ENCODE peak calls at places on chromosomes 13 and 19, in eight cellular contexts. M is thoracic aorta; E is stimulated activated CD8-positive, alpha-beta memory T cell treated with anti-CD3 and anti-CD28 coated beads, Interleukin-15, amount 100 ng/mL, for 24 hours; Z is CD4-positive, alpha-beta T cell; D is T-helper 2 cell treated with Interferon-gamma antibody and Interleukin-4, amounts not matched to agents 5 μg/mL and 100 μg/mL, for 36 hours; C is cortex of kidney; L is LHCN-M2; R is osteoblast. I is an unnamed sample.

GRCh38 chr13:51246411-51247298 is 24.5 kb downstream of the FAM124A start:
- DNase-seq in C (no peak), Z (no peak), L (no peak), M (no peak), R (no peak), E (no peak), D (no peak), I (no peak)

GRCh38 chr13:27978301-27978968 is 9.3 kb upstream of the CDX2 start:
- DNase-seq in C (no peak), L (no peak), E (no peak), R (peak; percentile 66), Z (no peak), D (no peak), M (no peak), I (no peak)

GRCh38 chr13:109481046-109481445 is 305.3 kb downstream of the IRS2 start:
- DNase-seq in C (no peak), R (no peak), E (no peak), L (no peak), M (no peak), D (no peak), Z (no peak), I (no peak)

GRCh38 chr19:51598159-51598915 is 27.3 kb downstream of the ZNF175 start:
- DNase-seq in C (no peak), Z (no peak), L (no peak), E (no peak), D (no peak), R (no peak), M (no peak), I (no peak)

GRCh38 chr13:98416408-98416807 is 160.5 kb downstream of the STK24 start:
- DNase-seq in R (no peak), Z (no peak), D (no peak), L (no peak), C (no peak), E (no peak), M (no peak), I (no peak)

GRCh38 chr13:84985860-84986259 is 813.4 kb downstream of the SLITRK6 start:
- DNase-seq in E (no peak), M (no peak), R (no peak), L (no peak), Z (no peak), D (no peak), C (no peak), I (no peak)

GRCh38 chr13:98143157-98143553 is 261 bp downstream of the FARP1 start:
- DNase-seq in L (no peak), E (no peak), M (no peak), C (no peak), Z (no peak), D (no peak), R (no peak), I (no peak)

GRCh38 chr19:33638167-33639033 is 16.6 kb downstream of the CHST8 start:
- DNase-seq in M (no peak), E (no peak), R (no peak), Z (no peak), D (no peak), C (no peak), L (no peak), I (no peak)

GRCh38 chr19:2616741-2617392 is 85.6 kb downstream of the GNG7 start:
- DNase-seq in L (no peak), Z (no peak), E (no peak), M (no peak), C (no peak), R (no peak), D (no peak), I (no peak)

I was measured in AG04450.